ENCODE peak calls at places on chromosome 20, in ten cellular contexts. One of them, this sample, is unnamed.

GRCh38 chr20:43138061-43138860 is 51.4 kb downstream of the PTPRT start:
- DNase-seq in stomach: no peak
- DNase-seq in adrenal gland: no peak
- DNase-seq in right lobe of liver: no peak
- DNase-seq in prostate gland: no peak
- DNase-seq in spleen: no peak
- DNase-seq in HCT116: no peak
- DNase-seq in A549: no peak
- DNase-seq in tibial nerve: no peak
- DNase-seq in uterus: no peak
- DNase-seq in this sample: no peak

GRCh38 chr20:4225778-4226177 is 210.4 kb upstream of the RNF24 start:
- DNase-seq in stomach: no peak
- DNase-seq in adrenal gland: peak; percentile 72
- DNase-seq in right lobe of liver: no peak
- DNase-seq in prostate gland: no peak
- DNase-seq in spleen: no peak
- DNase-seq in HCT116: no peak
- DNase-seq in A549: peak; percentile 66
- DNase-seq in tibial nerve: no peak
- DNase-seq in uterus: peak; percentile 37
- DNase-seq in this sample: no peak

GRCh38 chr20:50040432-50041237 is 57.9 kb downstream of the SNAI1 start:
- DNase-seq in stomach: no peak
- DNase-seq in adrenal gland: no peak
- DNase-seq in right lobe of liver: no peak
- DNase-seq in prostate gland: no peak
- DNase-seq in spleen: no peak
- DNase-seq in HCT116: no peak
- DNase-seq in A549: no peak
- DNase-seq in tibial nerve: no peak
- DNase-seq in uterus: no peak
- DNase-seq in this sample: no peak

GRCh38 chr20:42179768-42180167 is 561.6 kb upstream of the CHD6 start:
- DNase-seq in stomach: no peak
- DNase-seq in adrenal gland: no peak
- DNase-seq in right lobe of liver: no peak
- DNase-seq in prostate gland: no peak
- DNase-seq in spleen: no peak
- DNase-seq in HCT116: no peak
- DNase-seq in A549: peak; percentile 8
- DNase-seq in tibial nerve: no peak
- DNase-seq in uterus: no peak
- DNase-seq in this sample: no peak

GRCh38 chr20:15814903-15815302 is 758.3 kb downstream of the KIF16B start:
- DNase-seq in stomach: no peak
- DNase-seq in adrenal gland: no peak
- DNase-seq in right lobe of liver: no peak
- DNase-seq in prostate gland: no peak
- DNase-seq in spleen: no peak
- DNase-seq in HCT116: no peak
- DNase-seq in A549: no peak
- DNase-seq in tibial nerve: no peak
- DNase-seq in uterus: no peak
- DNase-seq in this sample: no peak

GRCh38 chr20:38167466-38167850 is 2.4 kb upstream of the TGM2 start:
- DNase-seq in stomach: no peak
- DNase-seq in adrenal gland: no peak
- DNase-seq in right lobe of liver: no peak
- DNase-seq in prostate gland: no peak
- DNase-seq in spleen: no peak
- DNase-seq in HCT116: no peak
- DNase-seq in A549: no peak
- DNase-seq in tibial nerve: no peak
- DNase-seq in uterus: no peak
- DNase-seq in this sample: no peak

GRCh38 chr20:60213126-60213893 is 255.1 kb downstream of the CDH26 start:
- DNase-seq in stomach: no peak
- DNase-seq in adrenal gland: no peak
- DNase-seq in right lobe of liver: no peak
- DNase-seq in prostate gland: no peak
- DNase-seq in spleen: no peak
- DNase-seq in HCT116: no peak
- DNase-seq in A549: no peak
- DNase-seq in tibial nerve: no peak
- DNase-seq in uterus: no peak
- DNase-seq in this sample: no peak

GRCh38 chr20:6053776-6054688 is at the start of gene LRRN4:
- DNase-seq in stomach: peak; percentile 48
- DNase-seq in adrenal gland: no peak
- DNase-seq in right lobe of liver: no peak
- DNase-seq in prostate gland: no peak
- DNase-seq in spleen: no peak
- DNase-seq in HCT116: peak; percentile 19
- DNase-seq in A549: no peak
- DNase-seq in tibial nerve: no peak
- DNase-seq in uterus: no peak
- DNase-seq in this sample: peak; percentile 34

DNA sequence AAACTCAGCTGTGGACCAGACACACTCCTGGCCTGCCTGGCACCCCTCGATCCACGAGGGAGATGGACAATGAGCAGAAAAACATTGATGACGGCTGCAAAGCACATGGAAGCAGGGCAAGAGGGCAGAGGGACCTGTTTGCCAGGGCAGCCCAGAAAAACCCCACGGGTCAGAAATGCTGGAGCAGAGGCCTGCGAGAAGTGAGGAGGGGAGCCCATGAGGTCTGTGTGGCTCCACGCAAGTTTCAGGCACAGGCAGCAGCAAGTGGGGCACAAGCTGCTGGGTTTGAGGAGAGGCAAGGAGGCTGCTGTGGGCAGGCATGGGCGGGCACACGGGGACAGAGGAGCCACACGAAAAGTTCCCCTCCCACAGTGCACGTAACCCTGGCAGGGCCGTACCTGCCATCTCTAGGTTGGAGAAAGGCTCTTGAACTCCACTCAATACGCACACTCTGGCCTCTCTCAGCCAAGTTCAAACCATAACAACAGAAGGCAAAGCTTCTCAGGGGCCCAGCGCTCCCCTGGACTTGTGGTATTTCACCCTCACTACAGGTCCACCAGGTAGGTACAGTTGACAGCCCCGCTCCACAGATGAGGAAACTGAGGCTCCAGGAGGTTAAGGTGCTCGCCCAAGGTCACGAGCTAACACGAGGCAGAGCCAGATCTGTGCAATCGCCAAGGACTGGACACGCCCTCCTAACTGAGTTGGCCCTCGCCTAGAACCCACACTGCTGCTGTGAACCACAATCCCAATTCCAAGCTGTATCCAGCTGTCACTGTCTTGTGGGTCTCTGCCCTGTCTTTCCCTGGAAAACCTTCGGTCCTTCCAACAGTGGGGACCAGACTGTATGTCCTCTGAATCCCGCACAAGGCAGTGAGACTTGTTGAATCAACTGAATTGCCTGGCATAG is 108.2 kb downstream of the NOL4L start:
- DNase-seq in stomach: no peak
- DNase-seq in adrenal gland: no peak
- DNase-seq in right lobe of liver: no peak
- DNase-seq in prostate gland: no peak
- DNase-seq in spleen: peak; percentile 56
- DNase-seq in HCT116: no peak
- DNase-seq in A549: no peak
- DNase-seq in tibial nerve: no peak
- DNase-seq in uterus: no peak
- DNase-seq in this sample: peak; percentile 28
- H3K4me1 ChIP-seq in stomach: peaks cover 90% of the 10 kb centered on the region
- H3K4me1 ChIP-seq in adrenal gland: peaks cover 46% of the 10 kb centered on the region
- H3K4me1 ChIP-seq in right lobe of liver: no peaks in the 10 kb centered on the region
- H3K4me1 ChIP-seq in prostate gland: peaks cover 30% of the 10 kb centered on the region
- H3K4me1 ChIP-seq in spleen: peaks cover 100% of the 10 kb centered on the region
- H3K4me1 ChIP-seq in HCT116: peaks cover 10% of the 10 kb centered on the region
- H3K4me1 ChIP-seq in A549: peaks cover 56% of the 10 kb centered on the region
- H3K4me1 ChIP-seq in tibial nerve: peaks cover 100% of the 10 kb centered on the region
- H3K4me1 ChIP-seq in uterus: peaks cover 32% of the 10 kb centered on the region
- H3K4me1 ChIP-seq in this sample: peaks cover 99% of the 10 kb centered on the region

DNA sequence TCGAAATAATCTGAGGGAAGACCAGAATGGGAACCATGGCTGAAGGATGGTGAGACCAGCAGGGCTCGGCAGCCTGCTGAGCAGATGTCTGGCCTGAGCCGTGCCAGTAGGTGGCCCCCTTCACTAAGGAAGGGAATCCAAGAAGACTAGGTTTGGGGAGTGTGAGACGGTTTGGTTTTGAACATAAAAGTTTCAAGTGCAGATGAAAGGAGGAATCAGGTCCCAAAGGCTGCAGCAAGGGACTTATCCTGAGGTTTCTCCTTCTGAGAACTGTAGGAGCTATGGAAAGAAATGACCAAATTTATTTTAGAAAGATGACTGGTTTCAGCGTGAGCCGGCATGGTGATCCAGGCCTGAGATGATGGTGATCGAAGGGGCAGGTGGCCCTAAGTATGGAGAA is 4.6 kb upstream of the OSER1 start:
- DNase-seq in stomach: peak; percentile 73
- DNase-seq in adrenal gland: peak; percentile 84
- DNase-seq in right lobe of liver: peak; percentile 70
- DNase-seq in prostate gland: peak; percentile 53
- DNase-seq in spleen: peak; percentile 87
- DNase-seq in HCT116: peak; percentile 28
- DNase-seq in A549: peak; percentile 77
- DNase-seq in tibial nerve: peak; percentile 64
- DNase-seq in uterus: peak; percentile 70
- DNase-seq in this sample: peak; percentile 68
- TF ChIP-seq POLR2A in stomach: no peak
- TF ChIP-seq POLR2A in adrenal gland: no peak
- TF ChIP-seq POLR2A in right lobe of liver: no peak
- TF ChIP-seq POLR2A in prostate gland: no peak
- TF ChIP-seq POLR2A in spleen: no peak
- TF ChIP-seq POLR2A in HCT116: no peak
- TF ChIP-seq POLR2A in A549: no peak
- TF ChIP-seq POLR2A in tibial nerve: no peak
- TF ChIP-seq POLR2A in uterus: no peak
- TF ChIP-seq POLR2A in this sample: no peak

GRCh38 chr20:30286157-30286556 is 971.3 kb upstream of the DEFB115 start:
- DNase-seq in stomach: peak; percentile 40
- DNase-seq in adrenal gland: no peak
- DNase-seq in right lobe of liver: no peak
- DNase-seq in prostate gland: no peak
- DNase-seq in spleen: peak; percentile 77
- DNase-seq in HCT116: no peak
- DNase-seq in A549: no peak
- DNase-seq in tibial nerve: no peak
- DNase-seq in uterus: no peak
- DNase-seq in this sample: peak; percentile 29

GRCh38 chr20:30281584-30282197 is 975.8 kb upstream of the DEFB115 start:
- DNase-seq in stomach: no peak
- DNase-seq in adrenal gland: no peak
- DNase-seq in right lobe of liver: no peak
- DNase-seq in prostate gland: no peak
- DNase-seq in spleen: no peak
- DNase-seq in HCT116: no peak
- DNase-seq in A549: no peak
- DNase-seq in tibial nerve: no peak
- DNase-seq in uterus: no peak
- DNase-seq in this sample: no peak

DNA sequence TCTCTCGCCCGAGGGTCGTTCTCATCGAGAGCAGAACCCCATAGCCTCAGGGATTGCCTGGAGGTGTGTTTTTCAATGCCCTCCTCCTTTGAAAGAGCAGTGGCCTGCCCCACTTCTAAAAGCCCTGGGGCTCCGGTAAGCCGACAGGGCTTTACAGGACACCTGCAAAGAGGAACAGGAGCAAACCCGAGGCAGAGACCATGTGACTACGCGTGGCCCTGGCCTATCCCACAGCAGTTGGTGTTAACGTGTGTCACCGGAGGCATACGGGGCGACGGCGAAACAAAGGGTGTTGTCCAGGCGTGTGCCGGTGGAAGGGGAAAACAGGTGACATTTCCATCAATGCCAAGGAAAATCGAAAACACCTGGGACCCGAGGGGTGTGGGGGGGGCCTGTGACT is 972.9 kb upstream of the DEFB115 start:
- DNase-seq in stomach: no peak
- DNase-seq in adrenal gland: peak; percentile 54
- DNase-seq in right lobe of liver: no peak
- DNase-seq in prostate gland: no peak
- DNase-seq in spleen: no peak
- DNase-seq in HCT116: no peak
- DNase-seq in A549: no peak
- DNase-seq in tibial nerve: no peak
- DNase-seq in uterus: no peak
- DNase-seq in this sample: no peak
- H3K4me3 ChIP-seq in stomach: peak overlapping the region; percentile 59
- H3K4me3 ChIP-seq in adrenal gland: no peak overlapping the region
- H3K4me3 ChIP-seq in right lobe of liver: no peak overlapping the region
- H3K4me3 ChIP-seq in prostate gland: peak overlapping the region; percentile 33
- H3K4me3 ChIP-seq in spleen: no peak overlapping the region
- H3K4me3 ChIP-seq in HCT116: no peak overlapping the region
- H3K4me3 ChIP-seq in A549: peak overlapping the region; percentile 46
- H3K4me3 ChIP-seq in tibial nerve: no peak overlapping the region
- H3K4me3 ChIP-seq in uterus: no peak overlapping the region
- H3K4me3 ChIP-seq in this sample: no peak overlapping the region

GRCh38 chr20:23161968-23162696 is 76.0 kb upstream of the CD93 start:
- DNase-seq in stomach: peak; percentile 94
- DNase-seq in adrenal gland: peak; percentile 89
- DNase-seq in right lobe of liver: peak; percentile 75
- DNase-seq in prostate gland: peak; percentile 68
- DNase-seq in spleen: peak; percentile 90
- DNase-seq in HCT116: no peak
- DNase-seq in A549: peak; percentile 24
- DNase-seq in tibial nerve: peak; percentile 90
- DNase-seq in uterus: peak; percentile 43
- DNase-seq in this sample: peak; percentile 85

GRCh38 chr20:23160536-23161243 is 74.6 kb upstream of the CD93 start:
- DNase-seq in stomach: peak; percentile 19
- DNase-seq in adrenal gland: no peak
- DNase-seq in right lobe of liver: no peak
- DNase-seq in prostate gland: no peak
- DNase-seq in spleen: no peak
- DNase-seq in HCT116: no peak
- DNase-seq in A549: no peak
- DNase-seq in tibial nerve: peak; percentile 9
- DNase-seq in uterus: no peak
- DNase-seq in this sample: no peak

GRCh38 chr20:23159256-23159922 is 73.3 kb upstream of the CD93 start:
- DNase-seq in stomach: peak; percentile 25
- DNase-seq in adrenal gland: no peak
- DNase-seq in right lobe of liver: no peak
- DNase-seq in prostate gland: no peak
- DNase-seq in spleen: no peak
- DNase-seq in HCT116: no peak
- DNase-seq in A549: no peak
- DNase-seq in tibial nerve: no peak
- DNase-seq in uterus: no peak
- DNase-seq in this sample: no peak

GRCh38 chr20:23161244-23161875 is 75.2 kb upstream of the CD93 start:
- DNase-seq in stomach: no peak
- DNase-seq in adrenal gland: no peak
- DNase-seq in right lobe of liver: no peak
- DNase-seq in prostate gland: no peak
- DNase-seq in spleen: peak; percentile 84
- DNase-seq in HCT116: no peak
- DNase-seq in A549: no peak
- DNase-seq in tibial nerve: no peak
- DNase-seq in uterus: peak; percentile 11
- DNase-seq in this sample: no peak

GRCh38 chr20:23159923-23160445 is 73.9 kb upstream of the CD93 start:
- DNase-seq in stomach: no peak
- DNase-seq in adrenal gland: no peak
- DNase-seq in right lobe of liver: no peak
- DNase-seq in prostate gland: no peak
- DNase-seq in spleen: no peak
- DNase-seq in HCT116: no peak
- DNase-seq in A549: no peak
- DNase-seq in tibial nerve: no peak
- DNase-seq in uterus: no peak
- DNase-seq in this sample: no peak
- H3K4me1 ChIP-seq in stomach: peaks cover 6% of the 10 kb centered on the region
- H3K4me1 ChIP-seq in adrenal gland: no peaks in the 10 kb centered on the region
- H3K4me1 ChIP-seq in right lobe of liver: no peaks in the 10 kb centered on the region
- H3K4me1 ChIP-seq in prostate gland: no peaks in the 10 kb centered on the region
- H3K4me1 ChIP-seq in spleen: peaks cover 64% of the 10 kb centered on the region
- H3K4me1 ChIP-seq in HCT116: peaks cover 41% of the 10 kb centered on the region
- H3K4me1 ChIP-seq in A549: peaks cover 27% of the 10 kb centered on the region
- H3K4me1 ChIP-seq in tibial nerve: peaks cover 62% of the 10 kb centered on the region
- H3K4me1 ChIP-seq in uterus: no peaks in the 10 kb centered on the region
- H3K4me1 ChIP-seq in this sample: no peaks in the 10 kb centered on the region